ENCODE peak calls at places on chromosomes 13 and 19, in ten cellular contexts. W is D341Med, M is AG08395, O is substantia nigra, Z is HTR-8/SVneo, G is AG10803, I is astrocyte of the spinal cord, U is NCI-H1105 treated with DMSO at 0.1 percent for 48 hours, J is NB4, F is tibial artery. A is an unnamed sample.

GRCh38 chr19:47107953-47108746 is 5.4 kb downstream of the ZC3H4 start:
- DNase-seq in I (peak), W (no peak), M (no peak), J (peak), Z (no peak), G (peak), U (no peak), O (no peak), F (no peak), A (no peak)

GRCh38 chr13:45121421-45121820 is 1.1 kb downstream of the GTF2F2 start:
- DNase-seq in J (peak), Z (no peak), O (no peak), G (peak), F (no peak), U (no peak), M (peak), W (no peak), I (peak), A (no peak)

GRCh38 chr19:39237200-39238184 is 7.3 kb downstream of the IFNL3 start:
- DNase-seq in I (no peak), U (no peak), Z (peak), F (no peak), M (no peak), W (peak), J (peak), O (no peak), G (no peak), A (peak)

GRCh38 chr13:59543418-59543817 is 620.3 kb downstream of the DIAPH3 start:
- DNase-seq in Z (no peak), U (no peak), F (no peak), G (no peak), O (no peak), M (no peak), I (no peak), J (no peak), W (no peak), A (no peak)

GRCh38 chr13:41554180-41554579 is 96.8 kb downstream of the RGCC start:
- DNase-seq in G (no peak), Z (no peak), J (no peak), F (no peak), M (no peak), O (no peak), U (no peak), W (no peak), I (no peak), A (no peak)

GRCh38 chr13:79491715-79492114 is 10.8 kb downstream of the NDFIP2 start:
- DNase-seq in I (peak), J (no peak), Z (no peak), F (no peak), U (no peak), W (no peak), M (peak), O (no peak), G (peak), A (no peak)

GRCh38 chr19:7847664-7848063 is 17.6 kb downstream of the EVI5L start:
- DNase-seq in U (no peak), J (no peak), F (no peak), M (no peak), O (no peak), G (no peak), W (no peak), Z (no peak), I (no peak), A (no peak)

GRCh38 chr13:113888701-113889330 is 24.9 kb upstream of the GAS6 start:
- DNase-seq in Z (no peak), I (no peak), U (no peak), M (no peak), F (no peak), W (no peak), G (peak), O (no peak), J (no peak), A (no peak)

GRCh38 chr19:44304659-44305193 is at the start of gene ZNF235:
- DNase-seq in M (peak), U (peak), W (peak), F (peak), Z (peak), G (peak), J (peak), I (peak), O (peak), A (peak)

GRCh38 chr13:47680752-47681151 is 320.3 kb downstream of the SUCLA2 start:
- DNase-seq in F (no peak), W (no peak), U (no peak), Z (no peak), O (no peak), M (peak), J (no peak), G (peak), I (peak), A (no peak)

GRCh38 chr19:9916719-9917118 is 19.6 kb downstream of the OLFM2 start:
- DNase-seq in J (no peak), M (no peak), O (no peak), U (no peak), F (no peak), G (no peak), Z (no peak), I (no peak), W (peak), A (no peak)

GRCh38 chr19:41299046-41299754 is 10.8 kb upstream of the CCDC97 start:
- DNase-seq in M (no peak), I (no peak), U (no peak), F (peak), O (no peak), G (peak), Z (no peak), W (no peak), J (no peak), A (no peak)

GRCh38 chr13:101408154-101408553 is 8.2 kb downstream of the NALCN start:
- DNase-seq in O (no peak), G (no peak), I (no peak), M (no peak), W (no peak), F (no peak), U (no peak), Z (no peak), J (no peak), A (no peak)

GRCh38 chr19:47226426-47227346 is 4.3 kb downstream of the BBC3 start:
- DNase-seq in O (peak), F (peak), J (peak), I (peak), Z (peak), W (no peak), M (peak), U (no peak), G (peak), A (peak)

GRCh38 chr13:100156786-100157185 is 67.9 kb downstream of the PCCA start:
- DNase-seq in I (peak), F (no peak), M (no peak), G (peak), J (peak), O (no peak), Z (no peak), W (no peak), U (no peak), A (no peak)

GRCh38 chr19:45576682-45577081 is 7.9 kb downstream of the OPA3 start:
- DNase-seq in G (no peak), M (no peak), F (no peak), W (no peak), I (no peak), U (no peak), O (no peak), Z (no peak), J (no peak), A (no peak)

GRCh38 chr13:88648598-88649373 is 977.6 kb downstream of the SLITRK5 start:
- DNase-seq in U (no peak), M (no peak), Z (no peak), I (no peak), G (no peak), J (no peak), O (no peak), F (no peak), W (no peak), A (no peak)

GRCh38 chr19:47351545-47351944 is 2.4 kb downstream of the DHX34 start:
- DNase-seq in J (peak), G (peak), U (no peak), F (no peak), M (peak), O (peak), I (peak), Z (no peak), W (no peak), A (no peak)

GRCh38 chr19:5953034-5953589 is 24.8 kb downstream of the RANBP3 start:
- DNase-seq in U (no peak), F (no peak), Z (no peak), W (no peak), O (no peak), J (no peak), G (peak), I (no peak), M (no peak), A (no peak)

GRCh38 chr13:58950911-58951310 is 1212.8 kb downstream of the DIAPH3 start:
- DNase-seq in I (no peak), M (no peak), J (no peak), W (no peak), O (no peak), Z (no peak), G (no peak), F (no peak), U (no peak), A (no peak)

GRCh38 chr19:34835952-34836351 is 62.9 kb upstream of the ZNF599 start:
- DNase-seq in U (no peak), G (no peak), M (no peak), W (no peak), J (no peak), F (no peak), O (no peak), Z (no peak), I (no peak), A (no peak)

GRCh38 chr13:43044720-43045301 is 21.4 kb downstream of the DNAJC15 start:
- DNase-seq in O (no peak), U (no peak), W (no peak), G (no peak), M (no peak), F (no peak), Z (no peak), J (no peak), I (no peak), A (no peak)

GRCh38 chr19:18419699-18420460 is 682 bp downstream of the SSBP4 start:
- DNase-seq in O (no peak), Z (no peak), F (peak), J (peak), M (no peak), G (no peak), U (no peak), I (no peak), W (peak), A (no peak)

GRCh38 chr13:48320396-48320790 is 16.8 kb downstream of the RB1 start:
- DNase-seq in O (no peak), J (no peak), G (no peak), U (no peak), W (no peak), F (no peak), Z (no peak), I (no peak), M (no peak), A (no peak)

GRCh38 chr19:679418-680286 is 3.5 kb downstream of the FSTL3 start:
- DNase-seq in Z (peak), U (peak), J (peak), O (peak), G (peak), M (peak), W (peak), I (peak), F (peak), A (peak)

GRCh38 chr19:33767898-33768413 is 28.7 kb upstream of the KCTD15 start:
- DNase-seq in I (peak), O (no peak), U (no peak), Z (peak), W (no peak), J (peak), M (peak), F (no peak), G (no peak), A (no peak)

GRCh38 chr13:99374169-99374991 is 67.2 kb upstream of the GPR183 start:
- DNase-seq in J (no peak), U (no peak), F (no peak), I (no peak), W (no peak), O (no peak), M (no peak), G (no peak), Z (no peak), A (no peak)

GRCh38 chr19:54026656-54027055 is 35.2 kb downstream of the CACNG6 start:
- DNase-seq in J (no peak), W (no peak), I (no peak), M (no peak), Z (no peak), G (no peak), U (no peak), F (no peak), O (no peak), A (no peak)

GRCh38 chr19:41821003-41821735 is 23.3 kb downstream of the LYPD4 start:
- DNase-seq in O (no peak), Z (peak), U (peak), I (no peak), G (no peak), W (peak), F (no peak), M (peak), J (peak), A (no peak)

GRCh38 chr19:24033962-24034342 is 53.0 kb upstream of the ZNF254 start:
- DNase-seq in J (peak), W (peak), O (peak), G (peak), U (peak), I (peak), M (peak), Z (peak), F (peak), A (peak)

GRCh38 chr13:67148219-67148583 is 81.9 kb downstream of the PCDH9 start:
- DNase-seq in Z (no peak), M (peak), G (peak), J (no peak), O (no peak), W (no peak), U (no peak), F (no peak), I (peak), A (no peak)